ENCODE peak calls at places on chromosomes 13 and 19, in eight cellular contexts. U is stimulated activated CD8-positive, alpha-beta memory T cell treated with anti-CD3 and anti-CD28 coated beads, Interleukin-15, amount 100 ng/mL, for 4 hours; G is psoas muscle; Q is SW 1271; T is NB4; R is neuronal stem cell; E is activated T-cell treated with anti-CD3 and anti-CD28 coated beads, Interleukin-2, amount 50 U/mL, for 72 hours; O is stimulated activated CD4-positive, alpha-beta T cell treated with anti-CD3 and anti-CD28 coated beads, Interleukin-2, amount 100 ng/mL, for 48 hours. B is an unnamed sample.
A peak's percentile ranks its signal among the peaks of the same experiment; 100 is the strongest.

GRCh38 chr19:3760871-3761361 is 576 bp downstream of the APBA3 start:
- DNase-seq in Q (no peak), O (no peak), G (peak; percentile 53), E (no peak), U (no peak), R (no peak), T (no peak), B (peak; percentile 22)

GRCh38 chr13:70375718-70376117 is 267.5 kb upstream of the KLHL1 start:
- DNase-seq in T (no peak), U (no peak), R (no peak), Q (no peak), E (no peak), O (no peak), G (no peak), B (no peak)

GRCh38 chr19:5218963-5219530 is 121.6 kb downstream of the PTPRS start:
- DNase-seq in Q (no peak), T (no peak), R (no peak), G (no peak), U (no peak), O (no peak), E (no peak), B (no peak)

GRCh38 chr19:45601524-45602522 is at the start of gene GPR4:
- DNase-seq in R (no peak), T (no peak), E (no peak), Q (no peak), G (no peak), U (no peak), O (no peak), B (peak; percentile 51)

GRCh38 chr19:41595258-41595889 is 19.4 kb downstream of the CEACAM21 start:
- DNase-seq in G (peak; percentile 61), E (peak; percentile 71), T (peak; percentile 64), Q (peak; percentile 10), R (no peak), U (peak; percentile 28), O (peak; percentile 57), B (peak; percentile 96)

GRCh38 chr19:16849168-16849567 is 20.0 kb downstream of the SIN3B start:
- DNase-seq in U (no peak), G (no peak), T (no peak), O (no peak), E (no peak), Q (no peak), R (no peak), B (no peak)

GRCh38 chr19:53432088-53432661 is 391 bp downstream of the ZNF761 start:
- DNase-seq in G (peak; percentile 63), E (peak; percentile 26), R (peak; percentile 4), U (no peak), O (peak; percentile 23), T (peak; percentile 35), Q (no peak), B (peak; percentile 43)

GRCh38 chr19:42216653-42217521 is 590 bp downstream of the DEDD2 start:
- DNase-seq in U (no peak), R (peak; percentile 72), G (peak; percentile 78), E (peak; percentile 53), O (no peak), T (peak; percentile 49), Q (no peak), B (peak; percentile 54)

GRCh38 chr19:58350001-58350801 is 3.1 kb downstream of the A1BG start:
- DNase-seq in R (no peak), T (no peak), Q (no peak), G (no peak), O (no peak), U (no peak), E (no peak), B (peak; percentile 41)

GRCh38 chr13:36341718-36342117 is 4.5 kb downstream of the SPART start:
- DNase-seq in O (no peak), T (peak; percentile 30), Q (no peak), R (no peak), G (no peak), U (no peak), E (no peak), B (no peak)

GRCh38 chr19:17950310-17951150 is 16.4 kb upstream of the KCNN1 start:
- DNase-seq in E (peak; percentile 52), Q (no peak), U (peak; percentile 29), G (no peak), R (no peak), O (no peak), T (no peak), B (no peak)

GRCh38 chr13:46627462-46627861 is 74.5 kb downstream of the LRCH1 start:
- DNase-seq in E (no peak), G (no peak), R (no peak), T (no peak), O (no peak), Q (no peak), U (no peak), B (peak; percentile 30)

GRCh38 chr13:22757530-22758120 is 423.2 kb upstream of the SGCG start:
- DNase-seq in R (no peak), E (no peak), T (peak; percentile 24), Q (no peak), O (no peak), G (no peak), U (no peak), B (no peak)

GRCh38 chr13:63367522-63368198 is 1952.0 kb upstream of the PCDH20 start:
- DNase-seq in G (no peak), U (no peak), T (no peak), O (no peak), R (no peak), E (no peak), Q (no peak), B (no peak)

GRCh38 chr13:77521595-77522367 is 13.7 kb upstream of the SCEL start:
- DNase-seq in O (no peak), Q (no peak), T (no peak), E (no peak), R (no peak), U (no peak), G (no peak), B (peak; percentile 53)

GRCh38 chr19:45117167-45117594 is 24.2 kb downstream of the PPP1R37 start:
- DNase-seq in E (peak; percentile 79), R (no peak), U (peak; percentile 41), O (peak; percentile 66), Q (no peak), T (peak; percentile 90), G (no peak), B (no peak)

GRCh38 chr13:52644108-52644507 is 1.9 kb downstream of the HNRNPA1L2 start:
- DNase-seq in T (no peak), Q (no peak), R (no peak), U (no peak), G (no peak), O (no peak), E (no peak), B (no peak)

GRCh38 chr19:44848805-44849457 is 2.8 kb downstream of the NECTIN2 start:
- DNase-seq in T (no peak), G (no peak), Q (no peak), E (no peak), O (no peak), R (peak; percentile 33), U (no peak), B (peak; percentile 20)

B was measured in dermis blood vessel endothelial cell.